ENCODE peak calls at places on chromosomes 1 and 21, in five cellular contexts. O, X, D, U and Q are unnamed samples.

GRCh38 chr1:41381691-41382530 is 20.7 kb downstream of the FOXO6 start:
- DNase-seq in O (peak), X (peak), D (no peak), U (peak), Q (peak)

GRCh38 chr1:206606867-206607266 is 5.4 kb downstream of the EIF2D start:
- DNase-seq in O (no peak), X (peak), D (no peak), U (peak), Q (no peak)

GRCh38 chr1:85894651-85895050 is 186.4 kb upstream of the ZNHIT6 start:
- DNase-seq in O (peak), X (peak), D (no peak), U (peak), Q (no peak)

GRCh38 chr1:205458777-205459566 is 3.1 kb upstream of the BLACAT1 start:
- DNase-seq in O (peak), X (peak), D (no peak), U (peak), Q (no peak)

GRCh38 chr1:107529511-107530149 is 388.8 kb downstream of the NTNG1 start:
- DNase-seq in O (peak), X (peak), D (peak), U (peak), Q (no peak)

GRCh38 chr1:211287218-211287617 is 28.1 kb downstream of the RCOR3 start:
- DNase-seq in O (no peak), X (no peak), D (no peak), U (no peak), Q (no peak)

GRCh38 chr21:39657091-39657689 is 44.5 kb downstream of the B3GALT5 start:
- DNase-seq in O (no peak), X (no peak), D (no peak), U (peak), Q (no peak)

GRCh38 chr1:110190282-110190929 is 19.7 kb upstream of the KCNC4 start:
- DNase-seq in O (no peak), X (no peak), D (no peak), U (no peak), Q (no peak)

GRCh38 chr1:161209790-161210409 is 5.2 kb upstream of the FCER1G start:
- DNase-seq in O (peak), X (peak), D (no peak), U (peak), Q (no peak)

GRCh38 chr1:109470245-109470644 is 3.9 kb downstream of the SYPL2 start:
- DNase-seq in O (no peak), X (no peak), D (no peak), U (no peak), Q (no peak)

GRCh38 chr1:237282266-237282783 is 240.3 kb downstream of the RYR2 start:
- DNase-seq in O (no peak), X (no peak), D (no peak), U (no peak), Q (no peak)

GRCh38 chr1:234941711-234942320 is 186.8 kb downstream of the TOMM20 start:
- DNase-seq in O (no peak), X (no peak), D (no peak), U (no peak), Q (no peak)

GRCh38 chr1:166166400-166166699 is 451 bp downstream of the FAM78B start:
- DNase-seq in O (no peak), X (no peak), D (no peak), U (no peak), Q (no peak)

GRCh38 chr1:37795340-37796110 is 1.9 kb downstream of the MANEAL start:
- DNase-seq in O (peak), X (peak), D (no peak), U (no peak), Q (no peak)

GRCh38 chr1:198088360-198089071 is 68.3 kb upstream of the NEK7 start:
- DNase-seq in O (peak), X (peak), D (no peak), U (peak), Q (peak)

GRCh38 chr1:70361727-70362413 is 7.3 kb upstream of the ANKRD13C start:
- DNase-seq in O (no peak), X (no peak), D (no peak), U (no peak), Q (peak)

GRCh38 chr1:98963359-98963758 is 41.3 kb downstream of the PLPPR5 start:
- DNase-seq in O (no peak), X (no peak), D (no peak), U (no peak), Q (no peak)

GRCh38 chr21:29194342-29194741 is 63.9 kb downstream of the MAP3K7CL start:
- DNase-seq in O (no peak), X (peak), D (no peak), U (no peak), Q (no peak)

GRCh38 chr1:42931108-42931539 is 27.5 kb downstream of the SLC2A1 start:
- DNase-seq in O (peak), X (peak), D (no peak), U (peak), Q (no peak)

GRCh38 chr1:218384576-218384975 is 39.4 kb downstream of the TGFB2 start:
- DNase-seq in O (no peak), X (no peak), D (no peak), U (peak), Q (no peak)

GRCh38 chr1:207964195-207964966 is 53.5 kb upstream of the CD34 start:
- DNase-seq in O (no peak), X (no peak), D (no peak), U (no peak), Q (peak)

GRCh38 chr1:180811886-180812285 is 100.8 kb upstream of the KIAA1614 start:
- DNase-seq in O (no peak), X (no peak), D (no peak), U (no peak), Q (no peak)

GRCh38 chr1:240820816-240821215 is 208.9 kb upstream of the GREM2 start:
- DNase-seq in O (peak), X (no peak), D (no peak), U (no peak), Q (no peak)

GRCh38 chr1:165327538-165327937 is 29.0 kb downstream of the LMX1A start:
- DNase-seq in O (no peak), X (no peak), D (no peak), U (no peak), Q (no peak)

GRCh38 chr1:181059435-181059834 is 25.7 kb downstream of the MR1 start:
- DNase-seq in O (no peak), X (no peak), D (no peak), U (no peak), Q (no peak)

GRCh38 chr1:208036177-208036808 is 125.4 kb upstream of the CD34 start:
- DNase-seq in O (no peak), X (peak), D (peak), U (peak), Q (no peak)

GRCh38 chr1:66374561-66375111 is 159.3 kb upstream of the SGIP1 start:
- DNase-seq in O (peak), X (no peak), D (no peak), U (peak), Q (peak)

GRCh38 chr1:6009120-6010040 is 17.2 kb upstream of the NPHP4 start:
- DNase-seq in O (no peak), X (no peak), D (no peak), U (no peak), Q (no peak)

GRCh38 chr1:24896596-24897262 is 33.3 kb downstream of the RUNX3 start:
- DNase-seq in O (no peak), X (no peak), D (no peak), U (no peak), Q (no peak)

GRCh38 chr1:110412576-110412975 is 5.1 kb upstream of the LAMTOR5 start:
- DNase-seq in O (peak), X (peak), D (no peak), U (peak), Q (no peak)

GRCh38 chr1:177937931-177938330 is 31.9 kb downstream of the SEC16B start:
- DNase-seq in O (no peak), X (no peak), D (no peak), U (no peak), Q (peak)

GRCh38 chr1:158147396-158148353 is 33.0 kb upstream of the CD1D start:
- DNase-seq in O (no peak), X (no peak), D (no peak), U (no peak), Q (no peak)

GRCh38 chr1:203796223-203796747 is 862 bp downstream of the ZBED6 start:
- DNase-seq in O (peak), X (peak), D (no peak), U (peak), Q (no peak)

GRCh38 chr1:93579891-93580290 is 101.7 kb downstream of the BCAR3 start:
- DNase-seq in O (no peak), X (peak), D (no peak), U (peak), Q (no peak)

GRCh38 chr1:245155186-245156040 is 628 bp downstream of the KIF26B start:
- DNase-seq in O (peak), X (no peak), D (no peak), U (peak), Q (no peak)

GRCh38 chr1:60535713-60536112 is 462.1 kb upstream of the C1orf87 start:
- DNase-seq in O (no peak), X (no peak), D (no peak), U (no peak), Q (no peak)

GRCh38 chr1:236214761-236215160 is 67.0 kb downstream of the ERO1B start:
- DNase-seq in O (no peak), X (no peak), D (no peak), U (no peak), Q (no peak)

GRCh38 chr1:24490101-24490781 is 12.4 kb upstream of the RCAN3 start:
- DNase-seq in O (no peak), X (no peak), D (no peak), U (no peak), Q (no peak)

GRCh38 chr1:234149217-234149616 is 224.0 kb upstream of the COA6 start:
- DNase-seq in O (no peak), X (no peak), D (no peak), U (no peak), Q (peak)